ENCODE peak calls at places on chromosomes 5 and 9, in seven cellular contexts. M, K, I, S, N, Z and B are unnamed samples.

GRCh38 chr5:16666861-16667481 is 50.2 kb upstream of the RETREG1 start:
- DNase-seq in K (no peak), S (peak; percentile 29), I (peak; percentile 28), N (no peak), Z (no peak), M (no peak), B (no peak)

GRCh38 chr5:65172486-65173129 is 309.1 kb downstream of the ADAMTS6 start:
- DNase-seq in I (no peak), S (no peak), N (no peak), K (no peak), Z (no peak), M (no peak), B (no peak)

GRCh38 chr5:39175273-39175955 is 43.9 kb downstream of the FYB1 start:
- DNase-seq in I (no peak), K (no peak), M (no peak), Z (no peak), N (no peak), S (no peak), B (no peak)

GRCh38 chr5:174195517-174195916 is 150.0 kb downstream of the NSG2 start:
- DNase-seq in N (no peak), Z (no peak), M (no peak), K (no peak), I (peak; percentile 1), S (peak; percentile 65), B (no peak)

GRCh38 chr9:115157245-115157674 is 39.3 kb upstream of the TNC start:
- DNase-seq in M (no peak), S (no peak), K (no peak), Z (no peak), N (peak; percentile 70), I (no peak), B (no peak)

GRCh38 chr9:137760426-137760825 is 117.2 kb upstream of the CACNA1B start:
- DNase-seq in S (no peak), I (no peak), Z (no peak), K (no peak), N (no peak), M (no peak), B (no peak)

GRCh38 chr5:34488984-34489383 is 167.1 kb upstream of the RAI14 start:
- DNase-seq in N (no peak), Z (no peak), M (no peak), K (no peak), S (no peak), I (no peak), B (no peak)

GRCh38 chr5:159449925-159450324 is 119.6 kb upstream of the IL12B start:
- DNase-seq in I (no peak), S (no peak), K (no peak), M (no peak), Z (no peak), N (peak; percentile 38), B (no peak)

GRCh38 chr5:115262066-115262404 is 642 bp downstream of the PGGT1B start:
- DNase-seq in Z (no peak), N (no peak), I (no peak), S (peak; percentile 24), K (no peak), M (no peak), B (no peak)

GRCh38 chr5:60595183-60595582 is 104.8 kb downstream of the DEPDC1B start:
- DNase-seq in S (no peak), Z (no peak), I (no peak), N (no peak), K (no peak), M (no peak), B (no peak)

GRCh38 chr5:72494700-72495124 is 12.5 kb downstream of the ZNF366 start:
- DNase-seq in S (no peak), I (no peak), N (no peak), M (no peak), Z (no peak), K (no peak), B (no peak)

GRCh38 chr5:138809391-138809790 is 56.2 kb downstream of the CTNNA1 start:
- DNase-seq in K (no peak), I (no peak), Z (no peak), N (no peak), M (no peak), S (no peak), B (no peak)

GRCh38 chr5:43582082-43583005 is 20.6 kb upstream of the NNT start:
- DNase-seq in Z (no peak), K (no peak), I (no peak), M (no peak), S (no peak), N (no peak), B (no peak)

GRCh38 chr5:167816354-167816753 is 475.1 kb upstream of the WWC1 start:
- DNase-seq in M (peak; percentile 14), Z (no peak), N (no peak), S (no peak), K (no peak), I (no peak), B (no peak)